ENCODE peak calls at places on chromosomes 2 and 18, in five cellular contexts. I is WTC11; X is effector memory CD4-positive, alpha-beta T cell; R is activated CD4-positive, alpha-beta T cell treated with anti-CD3 and anti-CD28 coated beads for 48 hours; G is type B pancreatic cell. S is an unnamed sample.

GRCh38 chr2:107809835-107810234 is 16.9 kb upstream of the RGPD4 start:
- DNase-seq in I (no peak), X (no peak), R (no peak), G (no peak), S (no peak)

GRCh38 chr2:36397040-36397616 is 41.5 kb downstream of the CRIM1 start:
- DNase-seq in I (no peak), X (no peak), R (no peak), G (no peak), S (no peak)

GRCh38 chr2:72293620-72294019 is 146.0 kb upstream of the CYP26B1 start:
- DNase-seq in I (no peak), X (no peak), R (no peak), G (no peak), S (no peak)

GRCh38 chr18:6482198-6482977 is 67.7 kb upstream of the L3MBTL4 start:
- DNase-seq in I (peak; percentile 85), X (no peak), R (peak; percentile 6), G (no peak), S (peak; percentile 26)

GRCh38 chr2:150679456-150680120 is 192.1 kb upstream of the RND3 start:
- DNase-seq in I (no peak), X (no peak), R (no peak), G (no peak), S (no peak)

GRCh38 chr2:48433682-48434081 is 96.3 kb upstream of the STON1 start:
- DNase-seq in I (no peak), X (no peak), R (no peak), G (no peak), S (peak; percentile 30)

GRCh38 chr2:118830121-118830520 is 17.3 kb downstream of the EN1 start:
- DNase-seq in I (no peak), X (no peak), R (no peak), G (no peak), S (no peak)

GRCh38 chr2:127388423-127389164 is 819 bp upstream of the MAP3K2 start:
- DNase-seq in I (no peak), X (no peak), R (no peak), G (no peak), S (peak; percentile 52)

GRCh38 chr2:68879296-68879695 is 8.1 kb upstream of the BMP10 start:
- DNase-seq in I (no peak), X (no peak), R (no peak), G (no peak), S (no peak)

GRCh38 chr2:41989503-41990180 is 58.2 kb upstream of the PKDCC start:
- DNase-seq in I (no peak), X (no peak), R (no peak), G (no peak), S (no peak)

GRCh38 chr2:170408461-170409163 is 230.7 kb downstream of the MYO3B start:
- DNase-seq in I (peak; percentile 35), X (no peak), R (no peak), G (no peak), S (no peak)

GRCh38 chr2:235132641-235133040 is 180.8 kb downstream of the SH3BP4 start:
- DNase-seq in I (no peak), X (no peak), R (no peak), G (no peak), S (no peak)

GRCh38 chr2:118668431-118669424 is 178.7 kb downstream of the EN1 start:
- DNase-seq in I (no peak), X (no peak), R (no peak), G (no peak), S (no peak)

GRCh38 chr18:72283148-72283925 is 260.8 kb downstream of the CBLN2 start:
- DNase-seq in I (no peak), X (no peak), R (no peak), G (no peak), S (no peak)

GRCh38 chr2:96887419-96888081 is 17.7 kb upstream of the SEMA4C start:
- DNase-seq in I (no peak), X (no peak), R (no peak), G (no peak), S (peak; percentile 50)

GRCh38 chr2:53265900-53266299 is 501.7 kb upstream of the CHAC2 start:
- DNase-seq in I (no peak), X (no peak), R (no peak), G (no peak), S (no peak)

GRCh38 chr18:21735452-21736015 is 5.1 kb upstream of the MIB1 start:
- DNase-seq in I (peak; percentile 62), X (peak; percentile 41), R (peak; percentile 43), G (no peak), S (no peak)

S was measured in midbrain.